ENCODE peak calls at places on chromosomes 3 and 15, in seven cellular contexts. S is mammary epithelial cell, F is left ventricle myocardium inferior, O is spleen, J is body of pancreas, R is ovary, L is IMR-90. I is an unnamed sample. For H3K4me1, the result is how much of the 10 kb centered on the place peaks cover.

GRCh38 chr3:160869825-160870224 is 113.8 kb downstream of the PPM1L start:
- DNase-seq in S (peak), F (peak), O (no peak), J (peak), R (no peak), L (no peak), I (no peak)

GRCh38 chr15:34043813-34044212 is 4.8 kb upstream of the AVEN start:
- DNase-seq in S (no peak), F (no peak), O (no peak), J (no peak), R (no peak), L (no peak), I (no peak)

GRCh38 chr3:100089802-100090668 is 24.3 kb downstream of the FILIP1L start:
- DNase-seq in S (peak), F (no peak), O (no peak), J (no peak), R (no peak), L (peak), I (no peak)

GRCh38 chr3:189368384-189368783 is 196.6 kb downstream of the TPRG1 start:
- DNase-seq in S (no peak), F (no peak), O (no peak), J (no peak), R (no peak), L (no peak), I (no peak)

GRCh38 chr15:59556405-59556804 is 55.2 kb upstream of the GCNT3 start:
- DNase-seq in S (peak), F (no peak), O (no peak), J (no peak), R (no peak), L (no peak), I (no peak)

GRCh38 chr15:82803793-82804574 is 1.9 kb downstream of the FSD2 start:
- DNase-seq in S (no peak), F (no peak), O (no peak), J (no peak), R (no peak), L (peak), I (no peak)

GRCh38 chr3:141308588-141309218 is 59.6 kb upstream of the ZBTB38 start:
- DNase-seq in S (peak), F (peak), O (no peak), J (peak), R (peak), L (peak), I (peak)

GRCh38 chr15:66646308-66646707 is 55.7 kb upstream of the SMAD6 start:
- DNase-seq in S (no peak), F (no peak), O (peak), J (no peak), R (no peak), L (no peak), I (no peak)

GRCh38 chr3:113606539-113607218 is 74.3 kb downstream of the SIDT1 start:
- DNase-seq in S (no peak), F (no peak), O (peak), J (no peak), R (no peak), L (no peak), I (no peak)

GRCh38 chr3:186722457-186722856 is 5.3 kb downstream of the KNG1 start:
- DNase-seq in S (no peak), F (no peak), O (no peak), J (peak), R (no peak), L (no peak), I (no peak)

GRCh38 chr3:37041546-37042195 is 48.4 kb downstream of the MLH1 start:
- DNase-seq in S (no peak), F (no peak), O (no peak), J (no peak), R (no peak), L (peak), I (no peak)

GRCh38 chr15:99556010-99556409 is 9.8 kb upstream of the MEF2A start:
- DNase-seq in S (no peak), F (no peak), O (peak), J (no peak), R (no peak), L (no peak), I (no peak)

GRCh38 chr15:54604963-54605362 is 591.8 kb downstream of the RSL24D1 start:
- DNase-seq in S (no peak), F (no peak), O (no peak), J (no peak), R (no peak), L (no peak), I (no peak)

DNA sequence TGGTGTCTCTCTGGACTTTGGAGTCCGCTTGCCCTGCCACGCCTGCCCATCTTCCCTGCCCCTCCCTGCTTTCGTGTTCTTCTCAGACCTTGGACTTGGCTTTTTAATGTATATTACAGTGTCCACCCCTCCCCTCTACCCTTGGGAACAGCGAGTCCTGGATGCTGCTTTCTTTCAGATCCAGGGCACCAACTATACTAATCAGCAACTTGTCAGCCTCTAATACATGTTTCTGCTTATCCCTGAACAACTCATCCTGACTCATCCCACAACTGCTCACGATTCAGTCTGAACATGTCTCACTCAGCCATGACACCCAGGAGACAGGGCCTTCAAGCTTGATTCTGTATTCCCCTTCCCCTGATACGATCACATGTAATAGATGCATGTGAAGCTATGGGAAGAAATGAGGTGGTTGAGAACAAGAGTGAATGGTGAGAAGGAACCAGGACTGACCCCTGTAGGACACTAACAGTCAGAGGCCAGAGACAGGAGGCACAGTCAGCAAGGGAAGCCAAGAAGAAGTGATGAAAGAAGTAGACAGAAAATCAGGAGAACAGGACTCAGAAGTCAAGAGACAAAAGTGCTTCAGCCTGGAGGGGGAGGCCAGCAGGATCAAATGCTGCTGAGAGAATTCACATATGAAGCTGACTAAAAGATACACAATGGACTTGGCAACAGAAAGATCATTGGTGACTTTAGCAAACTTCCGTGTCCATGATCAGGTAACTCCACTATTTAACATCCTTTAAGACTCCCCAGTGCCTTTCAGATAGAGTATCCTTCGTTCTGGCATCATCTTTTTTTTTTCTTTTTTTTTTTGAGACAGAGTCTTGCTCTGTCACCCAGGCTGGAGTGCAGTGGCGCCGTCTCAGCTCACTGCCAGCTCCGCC is 35.4 kb downstream of the BCL2L10 start:
- DNase-seq in S (peak), F (no peak), O (no peak), J (no peak), R (no peak), L (peak), I (no peak)
- TF ChIP-seq CTCF in S (no peak), F (no peak), O (no peak), J (no peak), R (no peak), L (no peak), I (no peak)

DNA sequence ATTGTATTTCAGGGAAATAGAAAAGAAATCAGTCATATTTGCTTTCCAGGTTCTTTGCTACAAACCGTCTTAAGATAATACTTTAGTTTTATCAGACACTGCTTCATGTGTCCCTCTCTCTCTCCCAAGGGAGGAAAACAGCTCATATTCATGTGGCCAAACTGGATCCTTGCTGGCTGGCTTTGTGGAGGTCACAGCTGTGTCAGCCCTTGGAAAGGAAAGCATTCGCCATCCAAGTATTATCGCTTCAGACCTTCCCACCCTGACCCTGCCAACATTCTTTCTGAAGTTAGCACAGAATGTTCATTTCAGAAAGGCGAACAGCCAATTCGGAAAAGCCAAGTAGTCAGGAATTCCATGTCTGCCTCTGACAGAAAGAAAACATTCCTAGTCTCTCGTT is 213.7 kb downstream of the FEZF2 start:
- DNase-seq in S (no peak), F (peak), O (no peak), J (peak), R (peak), L (peak), I (no peak)
- H3K4me3 ChIP-seq in S (no peak), F (peak), O (no peak), J (no peak), R (no peak), L (no peak), I (no peak)

DNA sequence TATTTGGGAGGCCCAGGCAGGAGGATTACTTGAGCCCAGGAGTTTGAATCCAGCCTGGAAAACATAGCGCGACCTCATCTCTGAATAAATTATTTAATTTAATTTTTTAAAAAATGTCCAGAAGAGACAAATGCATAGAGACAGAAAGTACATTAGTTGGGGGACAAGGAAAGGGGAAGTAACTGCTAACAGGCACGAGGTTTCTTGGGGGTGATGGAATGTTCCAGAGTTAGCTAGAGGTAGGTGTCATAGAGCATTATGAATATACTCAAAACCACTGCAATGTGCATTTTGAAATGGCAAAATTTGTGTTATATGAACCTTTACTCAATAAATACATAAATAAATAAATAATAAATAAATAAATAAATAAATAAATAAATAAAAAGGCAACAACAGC is 31.7 kb upstream of the CYP11A1 start:
- DNase-seq in S (no peak), F (no peak), O (no peak), J (no peak), R (no peak), L (no peak), I (no peak)
- H3K4me1 ChIP-seq in S (half or more), F (under half), O (half or more), J (under half), R (under half), L (under half), I (under half)

DNA sequence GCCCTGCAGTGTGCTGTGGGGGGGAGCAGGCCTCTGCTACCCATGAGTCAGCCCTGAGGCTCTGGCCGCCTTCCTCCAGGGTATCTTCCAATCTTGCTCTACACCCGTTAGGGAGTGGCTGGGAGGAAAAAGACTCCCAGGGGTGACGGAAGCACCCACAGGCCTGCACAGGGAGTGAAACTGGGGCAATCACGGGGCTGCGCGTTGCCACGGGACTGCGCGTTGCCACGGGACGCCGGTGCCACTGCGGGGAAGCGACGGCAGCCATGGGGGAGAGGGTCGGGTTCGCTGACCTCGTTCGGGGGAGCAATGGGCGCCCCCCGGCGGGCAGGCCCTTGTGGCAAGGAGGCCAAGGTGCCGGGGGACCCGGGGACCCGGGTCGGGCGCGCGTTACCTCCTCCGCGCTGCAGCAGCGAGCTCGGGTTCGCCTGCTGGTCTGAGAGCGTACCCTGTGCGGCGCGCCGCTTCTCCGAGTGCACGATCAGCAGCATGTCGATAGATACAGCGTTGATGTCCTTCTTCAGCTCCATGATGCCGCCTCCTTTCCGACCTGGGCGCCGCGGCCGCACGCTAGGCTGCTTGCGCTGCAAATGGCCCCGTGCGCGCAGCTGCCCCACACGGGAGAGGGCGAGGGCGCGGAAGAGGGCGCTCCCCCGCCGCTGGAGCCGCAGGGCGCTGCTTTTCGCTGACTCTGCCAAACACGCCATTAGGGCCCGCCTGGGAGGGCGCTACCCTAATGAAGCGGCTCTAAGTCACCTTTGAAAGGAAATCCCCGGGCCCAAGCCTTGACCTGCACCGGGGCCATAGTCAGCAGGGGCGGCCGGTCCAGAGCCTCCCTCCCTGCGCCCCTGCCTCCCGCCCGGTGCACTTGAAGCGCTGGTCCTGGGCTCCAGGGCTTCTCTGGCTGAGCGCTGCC is at the start of gene KY:
- DNase-seq in S (peak), F (peak), O (no peak), J (peak), R (peak), L (peak), I (peak)
- TF ChIP-seq CTCF in S (peak), F (peak), O (no peak), J (peak), R (no peak), L (peak), I (peak)

GRCh38 chr3:196789773-196790419 is 50.2 kb downstream of the PAK2 start:
- DNase-seq in S (no peak), F (no peak), O (no peak), J (no peak), R (no peak), L (no peak), I (no peak)
- H3K4me3 ChIP-seq in S (no peak), F (no peak), O (no peak), J (no peak), R (no peak), L (no peak), I (no peak)

DNA sequence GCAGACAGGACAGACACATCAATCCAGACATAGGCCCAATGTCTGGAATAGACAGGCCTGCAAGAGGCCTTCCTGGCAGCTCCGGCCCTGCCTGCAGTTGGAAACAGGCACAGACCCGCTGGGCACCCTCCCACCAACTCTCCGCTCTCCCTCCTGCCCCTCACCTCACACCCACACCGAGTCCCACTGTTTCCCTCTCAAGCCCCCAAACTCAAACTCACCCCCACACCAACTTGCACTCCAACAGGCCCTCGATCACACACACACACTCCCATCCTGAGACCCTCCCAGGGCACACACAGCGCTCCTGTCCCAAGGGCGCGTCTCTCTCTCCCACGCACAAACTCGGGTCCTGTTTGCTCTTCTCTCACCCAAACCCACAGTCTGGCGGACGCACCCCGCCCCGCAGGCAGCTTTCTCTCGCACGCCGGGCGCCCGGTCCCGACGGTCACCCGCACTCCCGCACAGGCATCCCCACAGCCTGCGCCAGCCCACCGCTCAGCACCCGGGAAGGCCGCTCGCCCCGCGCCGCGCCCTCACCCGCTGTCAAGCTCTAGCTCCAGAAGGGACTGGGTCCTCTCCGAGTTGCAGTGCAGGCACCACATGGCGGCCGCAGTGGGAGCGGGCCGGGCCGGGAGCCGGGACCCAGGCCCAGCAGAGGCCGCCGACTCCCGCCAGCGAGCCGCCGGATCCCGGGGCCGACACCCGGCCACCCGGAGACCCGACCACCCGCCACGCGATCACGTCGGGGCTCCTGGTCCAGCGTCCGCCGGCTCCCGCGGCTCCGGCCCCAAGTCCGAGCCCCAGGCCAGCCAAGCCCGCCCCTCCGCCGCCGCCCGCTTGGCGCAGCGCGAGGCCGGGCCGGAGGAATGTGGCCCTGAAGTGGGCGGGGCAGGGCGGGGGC is 106.1 kb downstream of the IQSEC1 start:
- DNase-seq in S (peak), F (no peak), O (no peak), J (no peak), R (peak), L (peak), I (no peak)
- H3K4me1 ChIP-seq in S (under half), F (half or more), O (half or more), J (half or more), R (under half), L (under half), I (half or more)

I was measured in upper lobe of right lung.